ENCODE peak calls at places on chromosomes 3 and 15, in six cellular contexts. M is stomach, G is transverse colon, I is adrenal gland, R is body of pancreas, V is IMR-90. C is an unnamed sample.

GRCh38 chr3:184332370-184333090 is 4.9 kb upstream of the FAM131A start:
- DNase-seq in M (no peak), R (no peak), I (no peak), V (peak), G (no peak), C (no peak)

GRCh38 chr15:39502616-39503195 is 78.2 kb upstream of the THBS1 start:
- DNase-seq in I (no peak), G (no peak), M (no peak), R (no peak), V (peak), C (no peak)

GRCh38 chr3:37896775-37897174 is 35.1 kb downstream of the CTDSPL start:
- DNase-seq in G (no peak), I (no peak), R (no peak), V (no peak), M (no peak), C (no peak)

GRCh38 chr3:68032219-68032618 is 377.8 kb upstream of the SUCLG2 start:
- DNase-seq in M (no peak), G (no peak), R (no peak), I (no peak), V (no peak), C (no peak)

GRCh38 chr3:191695815-191696153 is 234.8 kb downstream of the PYDC2 start:
- DNase-seq in G (no peak), V (no peak), M (no peak), R (no peak), I (no peak), C (no peak)

GRCh38 chr3:161096771-161097367 is 8.3 kb downstream of the B3GALNT1 start:
- DNase-seq in R (peak), V (peak), I (no peak), G (no peak), M (peak), C (no peak)

GRCh38 chr15:86772369-86773059 is 692.8 kb downstream of the AGBL1 start:
- DNase-seq in R (no peak), V (no peak), M (no peak), G (peak), I (no peak), C (no peak)

GRCh38 chr3:187243933-187244564 is 46.8 kb downstream of the RTP1 start:
- DNase-seq in M (no peak), I (no peak), R (no peak), V (peak), G (no peak), C (no peak)

GRCh38 chr3:38618343-38618742 is 31.1 kb downstream of the SCN5A start:
- DNase-seq in I (no peak), R (no peak), V (no peak), G (no peak), M (no peak), C (no peak)

GRCh38 chr15:52153900-52154895 is 37.0 kb downstream of the GNB5 start:
- DNase-seq in M (no peak), R (no peak), G (no peak), I (no peak), V (no peak), C (no peak)

GRCh38 chr3:15011174-15011573 is 53.9 kb downstream of the MRPS25 start:
- DNase-seq in R (no peak), M (no peak), V (no peak), G (no peak), I (no peak), C (no peak)

GRCh38 chr15:32859246-32859645 is 141.4 kb downstream of the GREM1 start:
- DNase-seq in G (no peak), M (no peak), V (no peak), I (no peak), R (no peak), C (no peak)

GRCh38 chr15:91528811-91529210 is 324.7 kb upstream of the SLCO3A1 start:
- DNase-seq in M (peak), V (no peak), I (no peak), R (no peak), G (no peak), C (no peak)

GRCh38 chr15:40049076-40049475 is 10.1 kb upstream of the SRP14 start:
- DNase-seq in R (no peak), V (no peak), M (no peak), G (no peak), I (no peak), C (no peak)

GRCh38 chr3:127459205-127459604 is 131.3 kb downstream of the TPRA1 start:
- DNase-seq in V (no peak), R (no peak), I (no peak), G (no peak), M (no peak), C (no peak)

GRCh38 chr3:45516829-45517228 is 77.7 kb upstream of the LIMD1 start:
- DNase-seq in G (no peak), I (no peak), V (peak), M (no peak), R (no peak), C (no peak)

GRCh38 chr3:180280601-180281000 is 243.9 kb upstream of the PEX5L start:
- DNase-seq in V (peak), M (no peak), I (no peak), R (no peak), G (no peak), C (no peak)

GRCh38 chr3:70811880-70812279 is 499.4 kb upstream of the MDFIC2 start:
- DNase-seq in V (peak), R (no peak), I (no peak), M (no peak), G (no peak), C (no peak)

GRCh38 chr15:101059381-101060341 is 140.5 kb downstream of the LRRK1 start:
- DNase-seq in R (no peak), G (no peak), M (peak), I (no peak), V (no peak), C (no peak)

GRCh38 chr15:74132681-74133070 is 2.3 kb downstream of the ISLR2 start:
- DNase-seq in R (no peak), I (no peak), M (no peak), G (no peak), V (peak), C (no peak)

GRCh38 chr3:32542807-32543206 is 27.9 kb downstream of the DYNC1LI1 start:
- DNase-seq in G (no peak), I (no peak), M (no peak), V (no peak), R (no peak), C (no peak)

GRCh38 chr15:92733934-92734521 is 78.5 kb upstream of the FAM174B start:
- DNase-seq in R (peak), V (peak), M (no peak), G (no peak), I (peak), C (no peak)

GRCh38 chr15:31930967-31931366 is 99.3 kb upstream of the CHRNA7 start:
- DNase-seq in G (no peak), R (no peak), V (no peak), M (no peak), I (no peak), C (no peak)

GRCh38 chr3:51704511-51704950 is 2.3 kb upstream of the GRM2 start:
- DNase-seq in V (no peak), R (no peak), I (no peak), G (no peak), M (no peak), C (no peak)

GRCh38 chr3:49054344-49054862 is 25.2 kb upstream of the IMPDH2 start:
- DNase-seq in G (no peak), V (peak), R (no peak), I (no peak), M (no peak), C (no peak)

GRCh38 chr3:150078983-150079739 is 108.5 kb upstream of the PFN2 start:
- DNase-seq in M (no peak), I (peak), V (peak), G (no peak), R (no peak), C (no peak)

GRCh38 chr3:185534511-185534910 is 17.9 kb downstream of the LIPH start:
- DNase-seq in V (peak), R (no peak), G (no peak), M (no peak), I (no peak), C (no peak)

GRCh38 chr3:17176757-17177156 is 292.0 kb downstream of the PLCL2 start:
- DNase-seq in V (no peak), I (no peak), M (no peak), G (no peak), R (no peak), C (no peak)

GRCh38 chr15:98983333-98983732 is 24.3 kb downstream of the PGPEP1L start:
- DNase-seq in I (peak), V (peak), G (peak), R (peak), M (peak), C (no peak)

GRCh38 chr3:5022187-5022965 is 43.1 kb downstream of the BHLHE40 start:
- DNase-seq in G (no peak), R (no peak), I (no peak), V (peak), M (no peak), C (peak)

GRCh38 chr15:23566070-23567050 is 886 bp downstream of the MKRN3 start:
- DNase-seq in I (no peak), G (no peak), R (no peak), M (no peak), V (no peak), C (no peak)

GRCh38 chr3:126285369-126285768 is 71.8 kb downstream of the KLF15 start:
- DNase-seq in G (no peak), R (no peak), M (no peak), I (no peak), V (no peak), C (no peak)

GRCh38 chr3:39531681-39532080 is 64.2 kb downstream of the MOBP start:
- DNase-seq in M (no peak), V (peak), R (no peak), G (no peak), I (no peak), C (no peak)

GRCh38 chr15:73196113-73196512 is 143.8 kb downstream of the NEO1 start:
- DNase-seq in M (no peak), R (no peak), I (no peak), G (no peak), V (peak), C (no peak)

GRCh38 chr15:55344206-55344605 is 25.2 kb downstream of the PIGB start:
- DNase-seq in V (no peak), I (no peak), R (no peak), G (no peak), M (no peak), C (no peak)

GRCh38 chr15:42457445-42458442 is 33.2 kb downstream of the ZNF106 start:
- DNase-seq in V (peak), R (peak), M (peak), G (peak), I (peak), C (peak)
- TF ChIP-seq POLR2A in V (peak), R (no peak), M (no peak), G (peak), I (no peak), C (no peak)

GRCh38 chr3:195442573-195443390 is at the start of gene ACAP2:
- DNase-seq in G (peak), V (peak), M (peak), I (peak), R (peak), C (peak)
- TF ChIP-seq POLR2A in G (peak), V (peak), M (no peak), I (peak), R (peak), C (peak)

GRCh38 chr15:67161412-67161811 is 93.0 kb downstream of the AAGAB start:
- DNase-seq in R (no peak), I (no peak), V (no peak), G (no peak), M (no peak), C (no peak)

GRCh38 chr15:67156834-67157233 is 91.4 kb downstream of the SMAD3 start:
- DNase-seq in M (no peak), V (no peak), R (no peak), G (no peak), I (no peak), C (no peak)

GRCh38 chr15:67156426-67156825 is 91.0 kb downstream of the SMAD3 start:
- DNase-seq in G (no peak), M (no peak), V (no peak), I (no peak), R (no peak), C (no peak)

GRCh38 chr15:67157779-67158366 is 92.5 kb downstream of the SMAD3 start:
- DNase-seq in M (no peak), G (no peak), R (no peak), I (no peak), V (no peak), C (no peak)

DNA sequence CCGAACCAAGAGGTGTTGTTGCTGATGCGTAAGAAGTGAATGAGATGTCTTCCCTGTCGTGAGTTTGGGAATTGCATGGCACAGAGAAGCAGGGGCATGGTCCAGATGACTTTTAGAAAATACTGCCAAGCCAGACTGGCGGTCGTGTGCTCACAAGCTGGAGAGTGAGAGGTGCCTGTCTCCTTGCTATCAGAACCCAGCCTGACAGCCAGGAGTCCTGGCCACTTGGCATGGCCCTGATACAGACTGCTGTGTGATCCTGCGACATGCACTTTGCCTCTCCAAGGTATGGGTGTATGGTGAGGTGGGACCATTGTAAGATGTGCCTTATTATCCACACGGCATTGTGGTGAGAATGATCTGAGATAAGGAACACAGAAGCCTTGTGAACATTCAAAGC is 93.0 kb downstream of the SMAD3 start:
- DNase-seq in V (no peak), R (no peak), G (no peak), M (no peak), I (no peak), C (no peak)
- TF ChIP-seq POLR2A in V (no peak), R (no peak), G (no peak), M (no peak), I (no peak), C (no peak)

GRCh38 chr15:57438166-57438565 is 61.9 kb downstream of the CGNL1 start:
- DNase-seq in M (no peak), R (no peak), G (no peak), V (no peak), I (no peak), C (no peak)

GRCh38 chr15:57442371-57442770 is 66.1 kb downstream of the CGNL1 start:
- DNase-seq in R (no peak), G (no peak), I (no peak), M (no peak), V (no peak), C (no peak)

GRCh38 chr15:57440167-57440566 is 63.9 kb downstream of the CGNL1 start:
- DNase-seq in M (no peak), G (no peak), I (no peak), R (no peak), V (no peak), C (no peak)

GRCh38 chr15:57439128-57440030 is 63.1 kb downstream of the CGNL1 start:
- DNase-seq in M (no peak), V (no peak), R (no peak), G (no peak), I (no peak), C (no peak)

GRCh38 chr15:57440799-57441198 is 64.5 kb downstream of the CGNL1 start:
- DNase-seq in R (no peak), I (no peak), V (peak), G (no peak), M (no peak), C (no peak)
- TF ChIP-seq POLR2A in R (no peak), I (no peak), V (no peak), G (no peak), M (no peak), C (no peak)

DNA sequence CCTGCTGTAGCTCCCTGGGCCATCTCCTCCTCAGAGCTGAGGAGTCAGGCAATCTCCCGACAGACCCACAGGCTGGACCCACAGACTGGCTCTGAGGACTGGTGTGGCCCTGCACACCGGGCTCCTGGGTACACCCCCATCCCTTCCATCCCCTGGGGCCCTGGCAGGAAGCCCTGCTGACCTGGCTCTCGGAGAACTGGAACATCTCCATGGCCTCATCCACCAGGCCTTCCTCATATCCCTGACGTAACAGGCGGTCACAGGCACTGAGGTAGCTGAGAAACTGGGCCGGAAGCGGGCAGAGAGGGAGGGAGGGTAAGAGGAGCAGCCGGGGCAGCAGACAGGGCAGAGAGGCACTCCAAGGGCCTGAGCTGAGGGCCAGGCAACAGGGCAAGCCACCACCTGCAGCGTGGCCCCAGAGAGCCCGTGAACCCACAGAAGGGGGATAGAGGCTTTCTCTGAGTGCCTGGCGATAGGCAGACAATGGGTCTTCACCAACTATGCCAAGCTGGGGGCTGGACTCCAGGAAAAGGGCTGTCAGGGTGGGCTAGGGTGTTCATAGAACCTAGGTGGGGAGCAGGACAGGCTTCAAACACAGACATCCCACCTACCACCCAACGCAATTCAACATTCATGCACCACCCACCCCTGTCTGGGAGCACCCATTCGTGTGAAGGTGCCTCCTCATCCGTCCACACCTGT is 17.9 kb downstream of the KBTBD13 start:
- DNase-seq in V (no peak), G (peak), R (no peak), M (no peak), I (no peak), C (no peak)
- TF ChIP-seq POLR2A in V (no peak), G (no peak), R (no peak), M (no peak), I (no peak), C (no peak)

GRCh38 chr15:75213768-75214221 is 12.1 kb downstream of the C15orf39 start:
- DNase-seq in R (no peak), M (no peak), G (no peak), I (no peak), V (no peak), C (no peak)
- TF ChIP-seq POLR2A in R (no peak), M (no peak), G (no peak), I (no peak), V (no peak), C (peak)

C was measured in GM12891.